ENCODE peak calls at places on chromosomes 2 and 18, in four cellular contexts. W is body of pancreas; N is activated CD4-positive, CD25-positive, alpha-beta regulatory T cell treated with anti-CD3 and anti-CD28 coated beads, Interleukin-2, amount 50 U/mL, for 72 hours; H is fibroblast of mammary gland. D is an unnamed sample.
A peak's percentile ranks its signal among the peaks of the same experiment; 100 is the strongest.

GRCh38 chr2:197973772-197974171 is 169.4 kb downstream of the PLCL1 start:
- DNase-seq in N (no peak), H (peak; percentile 33), W (no peak), D (no peak)

GRCh38 chr2:227414846-227415245 is 27.1 kb upstream of the SCYGR1 start:
- DNase-seq in N (no peak), H (peak; percentile 47), W (no peak), D (peak; percentile 76)

GRCh38 chr18:72869786-72870185 is 2.0 kb upstream of the NETO1 start:
- DNase-seq in W (no peak), H (no peak), N (no peak), D (peak; percentile 9)

GRCh38 chr2:130964931-130965330 is 128.2 kb downstream of the ARHGEF4 start:
- DNase-seq in N (no peak), W (no peak), H (no peak), D (no peak)

GRCh38 chr2:69956580-69956979 is 4.9 kb downstream of the ASPRV1 start:
- DNase-seq in W (no peak), N (no peak), H (no peak), D (no peak)

GRCh38 chr2:237892478-237892877 is 33.1 kb downstream of the RAMP1 start:
- DNase-seq in H (no peak), N (no peak), W (no peak), D (no peak)

GRCh38 chr2:101398026-101398830 is 10.9 kb upstream of the CREG2 start:
- DNase-seq in W (no peak), N (no peak), H (peak; percentile 35), D (no peak)

GRCh38 chr18:24322594-24323136 is 75.0 kb downstream of the OSBPL1A start:
- DNase-seq in N (no peak), W (no peak), H (peak; percentile 23), D (peak; percentile 34)

GRCh38 chr18:30106356-30106755 is 936.2 kb downstream of the DSC3 start:
- DNase-seq in N (no peak), H (no peak), W (no peak), D (peak; percentile 2)

GRCh38 chr2:37654419-37654818 is 17.0 kb downstream of the CDC42EP3 start:
- DNase-seq in W (no peak), N (no peak), H (no peak), D (no peak)

GRCh38 chr18:44229693-44230108 is 451.0 kb upstream of the SETBP1 start:
- DNase-seq in H (peak; percentile 68), N (no peak), W (peak; percentile 32), D (peak; percentile 83)

GRCh38 chr18:74141638-74142037 is 6.0 kb downstream of the FBXO15 start:
- DNase-seq in H (no peak), N (no peak), W (no peak), D (no peak)

GRCh38 chr2:182682210-182682609 is 33.8 kb upstream of the DNAJC10 start:
- DNase-seq in W (no peak), H (no peak), N (no peak), D (no peak)

GRCh38 chr18:47815486-47816270 is 114.8 kb downstream of the SMAD2 start:
- DNase-seq in H (no peak), W (no peak), N (no peak), D (no peak)

GRCh38 chr18:50190926-50191325 is 4.0 kb downstream of the MYO5B start:
- DNase-seq in W (no peak), H (peak; percentile 4), N (no peak), D (no peak)

GRCh38 chr18:28359177-28359576 is 182.2 kb upstream of the CDH2 start:
- DNase-seq in N (no peak), H (no peak), W (no peak), D (peak; percentile 62)

GRCh38 chr2:3423492-3424170 is 44.1 kb downstream of the TRAPPC12 start:
- DNase-seq in H (peak; percentile 52), W (peak; percentile 57), N (peak; percentile 76), D (peak; percentile 22)

GRCh38 chr2:191521608-191522208 is 156.2 kb upstream of the NABP1 start:
- DNase-seq in N (no peak), H (peak; percentile 59), W (no peak), D (peak; percentile 29)

GRCh38 chr2:62305421-62306176 is 109.7 kb downstream of the B3GNT2 start:
- DNase-seq in N (peak; percentile 59), W (no peak), H (no peak), D (no peak)

GRCh38 chr2:42618972-42619371 is 50.5 kb downstream of the MTA3 start:
- DNase-seq in W (no peak), H (peak; percentile 53), N (no peak), D (no peak)

GRCh38 chr18:12998332-12999060 is 7.3 kb downstream of the CEP192 start:
- DNase-seq in W (no peak), H (no peak), N (no peak), D (no peak)

GRCh38 chr2:238684362-238685326 is 163.2 kb upstream of the TWIST2 start:
- DNase-seq in W (peak; percentile 53), H (peak; percentile 100), N (no peak), D (peak; percentile 100)

D was measured in fibroblast of gingiva.